ENCODE peak calls at places on chromosome 17, in four cellular contexts. W, B, E and Z are unnamed samples.

GRCh38 chr17:35821308-35821707 is 12.0 kb downstream of the TAF15 start:
- DNase-seq in E (no peak), B (no peak), W (no peak), Z (no peak)

GRCh38 chr17:50355701-50356341 is 9.9 kb downstream of the XYLT2 start:
- DNase-seq in E (no peak), W (no peak), B (no peak), Z (no peak)

GRCh38 chr17:50153650-50154575 is 3.4 kb upstream of the PPP1R9B start:
- DNase-seq in E (no peak), W (peak; percentile 62), B (peak; percentile 69), Z (peak; percentile 87)

GRCh38 chr17:50145532-50146229 is 4.8 kb downstream of the PPP1R9B start:
- DNase-seq in W (no peak), E (no peak), B (no peak), Z (no peak)

GRCh38 chr17:76087531-76087930 is 8.5 kb downstream of the ZACN start:
- DNase-seq in B (no peak), E (no peak), W (no peak), Z (no peak)

GRCh38 chr17:80253631-80254395 is 6.8 kb upstream of the RNF213 start:
- DNase-seq in E (no peak), B (peak; percentile 14), W (no peak), Z (no peak)

GRCh38 chr17:75318615-75319222 is 29.5 kb upstream of the SLC25A19 start:
- DNase-seq in B (no peak), W (no peak), E (no peak), Z (no peak)

GRCh38 chr17:35889241-35889640 is 9.1 kb upstream of the CCL5 start:
- DNase-seq in B (no peak), W (no peak), E (no peak), Z (no peak)

GRCh38 chr17:64269687-64270649 is 6.9 kb upstream of the TEX2 start:
- DNase-seq in W (no peak), B (no peak), E (no peak), Z (no peak)

GRCh38 chr17:17304521-17304985 is 1.4 kb downstream of the NT5M start:
- DNase-seq in W (no peak), E (no peak), B (no peak), Z (no peak)

GRCh38 chr17:65225061-65225460 is 87.9 kb downstream of the RGS9 start:
- DNase-seq in W (no peak), E (no peak), B (no peak), Z (no peak)

GRCh38 chr17:78979780-78980623 is at the start of gene LGALS3BP:
- DNase-seq in B (no peak), W (peak; percentile 56), E (no peak), Z (peak; percentile 86)

GRCh38 chr17:41957869-41958231 is 8.7 kb upstream of the CNP start:
- DNase-seq in W (no peak), B (no peak), E (no peak), Z (no peak)

GRCh38 chr17:43846221-43846712 is 709 bp upstream of the CD300LG start:
- DNase-seq in B (peak; percentile 84), E (peak; percentile 5), W (peak; percentile 44), Z (peak; percentile 94)

GRCh38 chr17:30217054-30217453 is 18.4 kb downstream of the SLC6A4 start:
- DNase-seq in B (no peak), E (no peak), W (no peak), Z (no peak)

GRCh38 chr17:50266384-50267073 is 7.7 kb upstream of the TMEM92 start:
- DNase-seq in W (peak; percentile 44), B (peak; percentile 69), E (no peak), Z (peak; percentile 61)

GRCh38 chr17:36602924-36603384 is 1.6 kb downstream of the MRM1 start:
- DNase-seq in E (peak; percentile 49), W (peak; percentile 60), B (peak; percentile 43), Z (no peak)

GRCh38 chr17:77269696-77270681 is 129.2 kb downstream of the SEC14L1 start:
- DNase-seq in E (no peak), B (no peak), W (no peak), Z (no peak)

GRCh38 chr17:61454095-61454931 is 2.1 kb downstream of the TBX4 start:
- DNase-seq in E (no peak), W (no peak), B (no peak), Z (peak; percentile 30)

GRCh38 chr17:65515512-65515911 is 45.9 kb downstream of the AXIN2 start:
- DNase-seq in E (no peak), B (no peak), W (no peak), Z (no peak)

GRCh38 chr17:82085031-82085861 is 12.8 kb downstream of the FASN start:
- DNase-seq in E (no peak), B (no peak), W (no peak), Z (no peak)

GRCh38 chr17:49993423-49994037 is 1.5 kb downstream of the DLX3 start:
- DNase-seq in E (no peak), W (no peak), B (no peak), Z (no peak)

GRCh38 chr17:40122944-40123810 is 1.4 kb downstream of the MSL1 start:
- DNase-seq in E (no peak), W (no peak), B (no peak), Z (peak; percentile 61)

GRCh38 chr17:55274371-55275255 is 9.9 kb downstream of the HLF start:
- DNase-seq in B (no peak), E (no peak), W (no peak), Z (no peak)

GRCh38 chr17:17890773-17891759 is 54.3 kb upstream of the SREBF1 start:
- DNase-seq in W (peak; percentile 58), E (no peak), B (no peak), Z (peak; percentile 50)

GRCh38 chr17:63950940-63951907 is 19.1 kb upstream of the CD79B start:
- DNase-seq in E (no peak), W (peak; percentile 38), B (no peak), Z (no peak)

GRCh38 chr17:31487648-31488263 is 96.3 kb downstream of the RAB11FIP4 start:
- DNase-seq in E (peak; percentile 64), B (peak; percentile 74), W (peak; percentile 77), Z (peak; percentile 94)

GRCh38 chr17:56798916-56799315 is 34.8 kb downstream of the C17orf67 start:
- DNase-seq in B (no peak), E (no peak), W (no peak), Z (no peak)

GRCh38 chr17:69954241-69954933 is 120.6 kb upstream of the KCNJ16 start:
- DNase-seq in W (peak; percentile 65), E (no peak), B (no peak), Z (no peak)

GRCh38 chr17:67400193-67400592 is 23.1 kb downstream of the PITPNC1 start:
- DNase-seq in B (no peak), W (no peak), E (no peak), Z (no peak)

GRCh38 chr17:64484380-64484779 is 12.5 kb downstream of the POLG2 start:
- DNase-seq in E (no peak), W (no peak), B (no peak), Z (no peak)

GRCh38 chr17:9334536-9335446 is 240.8 kb downstream of the STX8 start:
- DNase-seq in W (peak; percentile 16), E (no peak), B (no peak), Z (no peak)

GRCh38 chr17:1201132-1201702 is 21.4 kb upstream of the ABR start:
- DNase-seq in W (no peak), E (no peak), B (no peak), Z (no peak)

GRCh38 chr17:49359990-49360795 is 1.9 kb downstream of the ZNF652 start:
- DNase-seq in E (no peak), W (no peak), B (no peak), Z (no peak)

GRCh38 chr17:76512366-76513305 is 11.4 kb upstream of the RHBDF2 start:
- DNase-seq in W (no peak), B (no peak), E (no peak), Z (no peak)